ENCODE peak calls at places on chromosomes 7 and 10, in four cellular contexts. X is IMR-90, K is SJSA1, Q is mucosa of descending colon. N is an unnamed sample.

GRCh38 chr7:101120315-101120714 is 6.6 kb upstream of the SERPINE1 start:
- DNase-seq in X (no peak), K (no peak), Q (no peak), N (no peak)

GRCh38 chr7:64494912-64495461 is 67.9 kb downstream of the ZNF680 start:
- DNase-seq in X (no peak), K (no peak), Q (no peak), N (no peak)

GRCh38 chr7:18770154-18770807 is 274.7 kb downstream of the HDAC9 start:
- DNase-seq in X (peak; percentile 81), K (no peak), Q (no peak), N (peak; percentile 18)

GRCh38 chr7:98106647-98107312 is at the start of gene LMTK2:
- DNase-seq in X (peak; percentile 86), K (peak; percentile 91), Q (peak; percentile 98), N (peak; percentile 77)

GRCh38 chr10:37794305-37794976 is 63.0 kb downstream of the ZNF248 start:
- DNase-seq in X (no peak), K (no peak), Q (no peak), N (no peak)

GRCh38 chr10:52115823-52116222 is 198.3 kb upstream of the DKK1 start:
- DNase-seq in X (peak; percentile 43), K (no peak), Q (no peak), N (peak; percentile 5)

GRCh38 chr7:18330563-18330962 is 165.0 kb upstream of the HDAC9 start:
- DNase-seq in X (no peak), K (no peak), Q (no peak), N (no peak)

GRCh38 chr7:55113760-55114541 is 95.1 kb downstream of the EGFR start:
- DNase-seq in X (no peak), K (no peak), Q (no peak), N (no peak)

GRCh38 chr10:88582806-88583583 is at the start of gene RNLS:
- DNase-seq in X (peak; percentile 15), K (no peak), Q (peak; percentile 84), N (no peak)

GRCh38 chr10:91540714-91541113 is 92.2 kb downstream of the PPP1R3C start:
- DNase-seq in X (no peak), K (no peak), Q (no peak), N (no peak)

GRCh38 chr7:36040679-36041078 is 112.4 kb upstream of the EEPD1 start:
- DNase-seq in X (peak; percentile 62), K (no peak), Q (no peak), N (no peak)

GRCh38 chr10:57952741-57953140 is 315.0 kb downstream of the IPMK start:
- DNase-seq in X (peak; percentile 38), K (no peak), Q (no peak), N (no peak)

GRCh38 chr7:84123903-84124573 is 70.6 kb downstream of the SEMA3A start:
- DNase-seq in X (peak; percentile 79), K (no peak), Q (no peak), N (no peak)

GRCh38 chr10:3045471-3046209 is 21.7 kb upstream of the PFKP start:
- DNase-seq in X (peak; percentile 85), K (peak; percentile 97), Q (peak; percentile 60), N (no peak)

GRCh38 chr7:67947191-67947590 is 950.6 kb downstream of the TYW1 start:
- DNase-seq in X (no peak), K (no peak), Q (no peak), N (no peak)

GRCh38 chr7:133912916-133913697 is 214.0 kb upstream of the LRGUK start:
- DNase-seq in X (peak; percentile 53), K (no peak), Q (no peak), N (no peak)

GRCh38 chr7:81187768-81188167 is 268.9 kb upstream of the SEMA3C start:
- DNase-seq in X (no peak), K (no peak), Q (no peak), N (no peak)

GRCh38 chr10:95506056-95506737 is 55.0 kb downstream of the SORBS1 start:
- DNase-seq in X (no peak), K (no peak), Q (no peak), N (no peak)

GRCh38 chr10:131862548-131862947 is 38.3 kb upstream of the PPP2R2D start:
- DNase-seq in X (no peak), K (no peak), Q (no peak), N (no peak)

GRCh38 chr10:10197423-10197822 is 820.2 kb upstream of the CELF2 start:
- DNase-seq in X (no peak), K (no peak), Q (no peak), N (no peak)

GRCh38 chr7:70092314-70093303 is 494.3 kb downstream of the AUTS2 start:
- DNase-seq in X (peak; percentile 0), K (no peak), Q (no peak), N (no peak)

GRCh38 chr10:132867801-132868644 is 74.3 kb downstream of the CFAP46 start:
- DNase-seq in X (no peak), K (no peak), Q (peak; percentile 8), N (no peak)

GRCh38 chr10:52229271-52229931 is 84.7 kb upstream of the DKK1 start:
- DNase-seq in X (peak; percentile 63), K (no peak), Q (no peak), N (no peak)

GRCh38 chr7:97015279-97015678 is 9.4 kb downstream of the DLX5 start:
- DNase-seq in X (no peak), K (no peak), Q (no peak), N (no peak)

GRCh38 chr7:83849135-83849534 is 200.2 kb upstream of the SEMA3E start:
- DNase-seq in X (no peak), K (no peak), Q (no peak), N (no peak)

GRCh38 chr10:131110241-131110783 is 201.2 kb downstream of the TCERG1L start:
- DNase-seq in X (no peak), K (no peak), Q (no peak), N (no peak)

DNA sequence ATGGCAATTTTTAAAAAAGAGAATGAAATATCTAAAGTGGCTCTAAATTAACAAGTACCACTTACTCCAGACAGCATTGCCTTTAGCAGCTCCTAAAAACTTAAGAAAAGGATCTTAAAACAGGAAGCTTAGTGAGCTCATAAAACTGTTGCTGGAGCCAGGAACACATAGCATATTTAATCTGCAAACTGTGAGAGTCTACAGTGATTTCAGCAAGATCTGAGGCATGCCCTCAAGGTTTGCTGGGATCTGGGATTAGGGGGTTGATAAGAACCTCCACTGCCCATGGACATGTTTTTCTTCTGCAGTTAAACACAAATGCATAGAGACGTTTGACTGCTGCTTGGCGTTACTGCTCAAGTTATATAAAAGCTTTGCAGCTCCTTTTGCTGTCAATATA is 3.8 kb downstream of the GLI3 start:
- DNase-seq in X (peak; percentile 38), K (no peak), Q (no peak), N (no peak)
- H3K4me3 ChIP-seq in X (no peak overlapping the region), K (no peak overlapping the region), Q (no peak overlapping the region), N (no peak overlapping the region)

GRCh38 chr10:78551184-78552005 is 517.4 kb upstream of the ZMIZ1 start:
- DNase-seq in X (no peak), K (peak; percentile 81), Q (no peak), N (peak; percentile 95)

GRCh38 chr10:78550090-78550489 is 516.4 kb downstream of the RPS24 start:
- DNase-seq in X (no peak), K (no peak), Q (no peak), N (no peak)

GRCh38 chr10:78552261-78552811 is 516.4 kb upstream of the ZMIZ1 start:
- DNase-seq in X (peak; percentile 60), K (no peak), Q (peak; percentile 40), N (no peak)

GRCh38 chr10:78549536-78549935 is 515.9 kb downstream of the RPS24 start:
- DNase-seq in X (no peak), K (no peak), Q (no peak), N (no peak)

GRCh38 chr10:78550716-78551115 is 517.1 kb downstream of the RPS24 start:
- DNase-seq in X (no peak), K (no peak), Q (no peak), N (no peak)
- H3K4me3 ChIP-seq in X (no peak overlapping the region), K (no peak overlapping the region), Q (no peak overlapping the region), N (no peak overlapping the region)

GRCh38 chr7:130943336-130943901 is 209.4 kb upstream of the KLF14 start:
- DNase-seq in X (peak; percentile 97), K (no peak), Q (no peak), N (no peak)
- H3K4me3 ChIP-seq in X (peak overlapping the region; percentile 45), K (peak overlapping the region; percentile 38), Q (peak overlapping the region; percentile 2), N (no peak overlapping the region)

GRCh38 chr10:13617146-13617545 is 30.4 kb downstream of the PRPF18 start:
- DNase-seq in X (peak; percentile 49), K (no peak), Q (no peak), N (no peak)

GRCh38 chr10:13613519-13613918 is 26.8 kb downstream of the PRPF18 start:
- DNase-seq in X (peak; percentile 68), K (no peak), Q (no peak), N (peak; percentile 54)

GRCh38 chr10:13614530-13615332 is 28.0 kb downstream of the PRPF18 start:
- DNase-seq in X (peak; percentile 78), K (peak; percentile 68), Q (no peak), N (no peak)

GRCh38 chr10:13612654-13613373 is 26.0 kb downstream of the PRPF18 start:
- DNase-seq in X (no peak), K (no peak), Q (no peak), N (no peak)

GRCh38 chr10:13615650-13616049 is 28.9 kb downstream of the PRPF18 start:
- DNase-seq in X (no peak), K (peak; percentile 82), Q (no peak), N (peak; percentile 48)
- H3K4me3 ChIP-seq in X (no peak overlapping the region), K (no peak overlapping the region), Q (no peak overlapping the region), N (no peak overlapping the region)

GRCh38 chr10:59560161-59560560 is 149.5 kb downstream of the SLC16A9 start:
- DNase-seq in X (no peak), K (no peak), Q (no peak), N (no peak)

GRCh38 chr10:59562126-59562525 is 147.5 kb downstream of the SLC16A9 start:
- DNase-seq in X (no peak), K (no peak), Q (no peak), N (no peak)

GRCh38 chr10:59563506-59563905 is 146.1 kb downstream of the SLC16A9 start:
- DNase-seq in X (no peak), K (no peak), Q (no peak), N (no peak)

GRCh38 chr10:59560990-59561389 is 148.7 kb downstream of the SLC16A9 start:
- DNase-seq in X (no peak), K (no peak), Q (no peak), N (no peak)

GRCh38 chr10:59561397-59562121 is 148.1 kb downstream of the SLC16A9 start:
- DNase-seq in X (peak; percentile 17), K (no peak), Q (no peak), N (no peak)
- H3K4me3 ChIP-seq in X (no peak overlapping the region), K (no peak overlapping the region), Q (no peak overlapping the region), N (no peak overlapping the region)

N was measured in Jurkat, Clone E6-1.